ENCODE peak calls at places on chromosomes 11 and 22, in six cellular contexts. T is IMR-90, C is foreskin fibroblast, S is fibroblast of lung, X is choroid plexus epithelial cell, M is osteocyte. Y is an unnamed sample.

GRCh38 chr11:45333506-45333971 is 47.4 kb upstream of the SYT13 start:
- DNase-seq in T (peak), C (peak), S (peak), X (peak), M (peak), Y (no peak)

GRCh38 chr11:71582309-71582895 is at the start of gene KRTAP5-11:
- DNase-seq in T (no peak), C (no peak), S (no peak), X (no peak), M (no peak), Y (no peak)

GRCh38 chr11:125123194-125123946 is 11.9 kb upstream of the TMEM218 start:
- DNase-seq in T (peak), C (no peak), S (peak), X (no peak), M (no peak), Y (no peak)

GRCh38 chr11:123173040-123173855 is 21.8 kb downstream of the CLMP start:
- DNase-seq in T (peak), C (peak), S (peak), X (peak), M (no peak), Y (no peak)

GRCh38 chr11:20112291-20113146 is 47.8 kb downstream of the DBX1 start:
- DNase-seq in T (peak), C (peak), S (peak), X (peak), M (no peak), Y (no peak)

GRCh38 chr22:48071305-48071704 is 1308.9 kb downstream of the TBC1D22A start:
- DNase-seq in T (no peak), C (no peak), S (no peak), X (no peak), M (no peak), Y (no peak)

GRCh38 chr22:25002241-25002985 is 49.9 kb downstream of the KIAA1671 start:
- DNase-seq in T (no peak), C (no peak), S (no peak), X (no peak), M (no peak), Y (no peak)

GRCh38 chr11:61516675-61517516 is 8.3 kb downstream of the LRRC10B start:
- DNase-seq in T (no peak), C (no peak), S (peak), X (peak), M (no peak), Y (peak)

GRCh38 chr11:123381817-123382554 is 48.1 kb upstream of the GRAMD1B start:
- DNase-seq in T (no peak), C (no peak), S (no peak), X (no peak), M (no peak), Y (no peak)

GRCh38 chr11:35185696-35186095 is 46.7 kb downstream of the CD44 start:
- DNase-seq in T (peak), C (no peak), S (peak), X (peak), M (no peak), Y (no peak)

GRCh38 chr22:27896251-27896650 is 22.8 kb downstream of the PITPNB start:
- DNase-seq in T (no peak), C (no peak), S (no peak), X (no peak), M (no peak), Y (peak)

GRCh38 chr11:4025957-4026324 is 68.7 kb upstream of the RRM1 start:
- DNase-seq in T (peak), C (no peak), S (peak), X (peak), M (no peak), Y (no peak)

GRCh38 chr11:77095551-77096490 is 6.8 kb upstream of the OMP start:
- DNase-seq in T (no peak), C (no peak), S (no peak), X (no peak), M (no peak), Y (no peak)

GRCh38 chr11:134202661-134203060 is 21.1 kb downstream of the NCAPD3 start:
- DNase-seq in T (no peak), C (no peak), S (no peak), X (no peak), M (no peak), Y (no peak)

GRCh38 chr11:126115253-126115540 is 52.5 kb upstream of the CDON start:
- DNase-seq in T (no peak), C (no peak), S (no peak), X (no peak), M (no peak), Y (no peak)

GRCh38 chr22:25081409-25081824 is 118.2 kb upstream of the CRYBB3 start:
- DNase-seq in T (peak), C (peak), S (no peak), X (peak), M (no peak), Y (peak)

GRCh38 chr11:117861151-117862018 is 15.1 kb downstream of the FXYD6 start:
- DNase-seq in T (no peak), C (no peak), S (no peak), X (peak), M (peak), Y (no peak)

GRCh38 chr11:68659158-68659921 is 25.0 kb upstream of the GAL start:
- DNase-seq in T (peak), C (peak), S (peak), X (peak), M (peak), Y (no peak)

GRCh38 chr11:87298155-87298554 is 260.4 kb downstream of the TMEM135 start:
- DNase-seq in T (no peak), C (no peak), S (no peak), X (no peak), M (no peak), Y (no peak)

GRCh38 chr11:83818349-83818748 is 532.2 kb upstream of the CCDC90B start:
- DNase-seq in T (peak), C (no peak), S (peak), X (peak), M (no peak), Y (no peak)

GRCh38 chr11:130888790-130889189 is 27.5 kb downstream of the SNX19 start:
- DNase-seq in T (no peak), C (no peak), S (no peak), X (no peak), M (no peak), Y (no peak)

GRCh38 chr11:75840560-75840959 is 25.6 kb downstream of the UVRAG start:
- DNase-seq in T (no peak), C (no peak), S (no peak), X (no peak), M (no peak), Y (no peak)

GRCh38 chr22:29114392-29114791 is 41.6 kb downstream of the KREMEN1 start:
- DNase-seq in T (no peak), C (no peak), S (no peak), X (no peak), M (no peak), Y (no peak)

GRCh38 chr11:69919659-69920499 is 100.7 kb upstream of the FGF3 start:
- DNase-seq in T (no peak), C (no peak), S (no peak), X (no peak), M (no peak), Y (no peak)

GRCh38 chr11:95519912-95520311 is 269.7 kb downstream of the FAM76B start:
- DNase-seq in T (no peak), C (no peak), S (no peak), X (no peak), M (no peak), Y (no peak)

GRCh38 chr11:47340980-47341775 is 11.3 kb downstream of the MYBPC3 start:
- DNase-seq in T (no peak), C (no peak), S (no peak), X (no peak), M (no peak), Y (no peak)

DNA sequence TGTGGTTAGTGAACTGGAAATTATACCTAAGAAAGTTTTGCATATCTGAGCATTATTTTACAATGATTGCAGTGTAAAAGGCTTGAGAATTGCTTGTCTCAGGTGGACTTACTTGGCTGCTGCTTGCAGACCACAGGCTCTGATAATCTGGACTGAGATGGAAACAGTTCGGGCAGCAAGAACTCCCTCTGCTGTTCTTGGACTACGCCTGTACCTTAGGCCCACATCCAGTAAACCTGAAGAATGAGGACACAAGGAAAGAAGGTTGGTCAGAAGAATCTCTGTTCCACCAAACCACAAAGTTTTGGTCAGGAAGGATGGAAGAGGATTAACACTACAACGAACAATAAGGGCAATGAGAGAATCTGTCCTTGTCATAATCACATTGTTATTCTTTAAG is 80.1 kb downstream of the C2CD3 start:
- DNase-seq in T (peak), C (no peak), S (peak), X (peak), M (no peak), Y (no peak)
- TF ChIP-seq CTCF in T (peak), C (peak), S (peak), X (peak), M (peak), Y (peak)

GRCh38 chr11:92865352-92865751 is 104.1 kb upstream of the MTNR1B start:
- DNase-seq in T (peak), C (no peak), S (peak), X (no peak), M (no peak), Y (no peak)

GRCh38 chr11:92866679-92867282 is 102.7 kb upstream of the MTNR1B start:
- DNase-seq in T (no peak), C (no peak), S (no peak), X (no peak), M (no peak), Y (no peak)

GRCh38 chr11:92870241-92870826 is 99.1 kb upstream of the MTNR1B start:
- DNase-seq in T (peak), C (no peak), S (peak), X (no peak), M (no peak), Y (no peak)

GRCh38 chr11:92867913-92868619 is 101.4 kb upstream of the MTNR1B start:
- DNase-seq in T (no peak), C (no peak), S (no peak), X (no peak), M (no peak), Y (no peak)

DNA sequence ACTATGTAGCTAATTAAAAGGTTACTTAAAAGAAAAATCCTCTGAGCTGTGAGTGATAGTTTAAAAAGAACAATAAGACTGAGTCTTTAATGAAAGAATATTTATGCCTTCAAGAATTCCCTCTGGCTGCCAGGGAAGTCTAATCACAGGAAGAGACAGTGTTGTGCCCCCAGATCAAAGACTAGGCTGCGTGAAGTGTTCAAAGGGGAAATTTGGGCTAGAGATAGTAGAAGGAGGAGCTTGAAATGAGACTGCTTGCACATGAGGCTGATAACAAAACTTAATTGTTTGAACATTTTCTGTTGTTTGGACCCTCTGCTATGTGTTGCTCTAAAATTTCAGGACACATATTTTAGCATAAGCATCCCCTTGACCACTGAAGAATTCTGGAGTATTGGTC is 99.7 kb upstream of the MTNR1B start:
- DNase-seq in T (no peak), C (no peak), S (no peak), X (no peak), M (no peak), Y (no peak)
- TF ChIP-seq CTCF in T (no peak), C (no peak), S (no peak), X (no peak), M (no peak), Y (no peak)

GRCh38 chr11:115357066-115357465 is 147.1 kb downstream of the CADM1 start:
- DNase-seq in T (no peak), C (no peak), S (no peak), X (no peak), M (no peak), Y (no peak)

GRCh38 chr11:115361025-115361424 is 143.2 kb downstream of the CADM1 start:
- DNase-seq in T (no peak), C (no peak), S (no peak), X (no peak), M (no peak), Y (no peak)

GRCh38 chr11:115363426-115363825 is 140.8 kb downstream of the CADM1 start:
- DNase-seq in T (no peak), C (no peak), S (no peak), X (no peak), M (no peak), Y (no peak)

GRCh38 chr11:115362997-115363396 is 141.2 kb downstream of the CADM1 start:
- DNase-seq in T (no peak), C (no peak), S (no peak), X (no peak), M (no peak), Y (no peak)

DNA sequence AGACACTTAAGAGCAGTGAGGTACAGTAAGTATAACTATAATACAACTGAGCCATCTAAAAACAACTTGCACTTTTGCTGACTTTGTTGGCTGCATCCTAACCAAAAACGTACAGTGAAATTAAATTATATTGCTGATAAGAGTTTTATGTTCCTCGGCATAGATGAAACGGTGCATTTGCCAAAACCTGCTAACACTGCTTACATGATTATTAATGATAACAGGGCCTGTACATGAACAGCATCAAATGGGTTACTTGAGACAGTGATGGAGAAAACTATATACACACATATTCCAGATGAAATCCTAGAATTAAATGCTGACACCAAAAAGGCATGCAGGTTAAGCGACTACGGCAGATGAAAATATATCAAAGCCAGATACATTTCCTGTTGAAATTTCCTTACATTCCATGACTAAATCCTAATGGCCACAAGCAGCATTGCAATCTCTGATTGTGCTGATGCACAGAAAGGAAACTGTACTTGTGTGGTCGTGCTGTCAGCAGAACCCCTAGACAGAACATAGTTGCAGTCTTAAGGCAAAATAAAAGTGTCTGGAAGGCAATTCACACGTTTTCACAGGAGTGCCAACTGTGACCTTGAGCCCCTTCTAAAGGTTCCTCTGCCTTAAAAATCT is 143.9 kb downstream of the CADM1 start:
- DNase-seq in T (peak), C (no peak), S (peak), X (no peak), M (no peak), Y (no peak)
- TF ChIP-seq CTCF in T (peak), C (peak), S (peak), X (no peak), M (peak), Y (no peak)

GRCh38 chr22:33076368-33076767 is 18.2 kb upstream of the SYN3 start:
- DNase-seq in T (peak), C (no peak), S (peak), X (peak), M (no peak), Y (no peak)

GRCh38 chr22:33070600-33070999 is 12.4 kb upstream of the SYN3 start:
- DNase-seq in T (no peak), C (no peak), S (no peak), X (no peak), M (no peak), Y (no peak)

GRCh38 chr22:33073989-33074391 is 15.8 kb upstream of the SYN3 start:
- DNase-seq in T (no peak), C (no peak), S (peak), X (peak), M (no peak), Y (no peak)
- TF ChIP-seq CTCF in T (no peak), C (no peak), S (no peak), X (no peak), M (no peak), Y (no peak)

GRCh38 chr11:62716206-62716605 is 8.7 kb downstream of the GNG3 start:
- DNase-seq in T (no peak), C (no peak), S (no peak), X (no peak), M (no peak), Y (no peak)

GRCh38 chr11:62713343-62713742 is 5.9 kb downstream of the GNG3 start:
- DNase-seq in T (no peak), C (no peak), S (no peak), X (no peak), M (no peak), Y (no peak)

GRCh38 chr11:62715150-62716130 is 8.0 kb downstream of the GNG3 start:
- DNase-seq in T (no peak), C (no peak), S (no peak), X (no peak), M (no peak), Y (no peak)

GRCh38 chr11:62719302-62719978 is 7.8 kb downstream of the HNRNPUL2 start:
- DNase-seq in T (peak), C (peak), S (no peak), X (no peak), M (no peak), Y (no peak)

GRCh38 chr11:62716816-62717215 is 9.3 kb downstream of the GNG3 start:
- DNase-seq in T (no peak), C (no peak), S (no peak), X (no peak), M (no peak), Y (no peak)
- TF ChIP-seq CTCF in T (no peak), C (no peak), S (no peak), X (no peak), M (no peak), Y (no peak)

GRCh38 chr11:104151404-104152204 is 12.3 kb downstream of the PDGFD start:
- DNase-seq in T (no peak), C (no peak), S (peak), X (peak), M (no peak), Y (no peak)
- TF ChIP-seq CTCF in T (peak), C (peak), S (peak), X (peak), M (peak), Y (peak)

GRCh38 chr11:506238-506949 is 648 bp downstream of the RNH1 start:
- DNase-seq in T (peak), C (peak), S (peak), X (peak), M (peak), Y (peak)
- TF ChIP-seq CTCF in T (no peak), C (no peak), S (peak), X (no peak), M (peak), Y (no peak)

DNA sequence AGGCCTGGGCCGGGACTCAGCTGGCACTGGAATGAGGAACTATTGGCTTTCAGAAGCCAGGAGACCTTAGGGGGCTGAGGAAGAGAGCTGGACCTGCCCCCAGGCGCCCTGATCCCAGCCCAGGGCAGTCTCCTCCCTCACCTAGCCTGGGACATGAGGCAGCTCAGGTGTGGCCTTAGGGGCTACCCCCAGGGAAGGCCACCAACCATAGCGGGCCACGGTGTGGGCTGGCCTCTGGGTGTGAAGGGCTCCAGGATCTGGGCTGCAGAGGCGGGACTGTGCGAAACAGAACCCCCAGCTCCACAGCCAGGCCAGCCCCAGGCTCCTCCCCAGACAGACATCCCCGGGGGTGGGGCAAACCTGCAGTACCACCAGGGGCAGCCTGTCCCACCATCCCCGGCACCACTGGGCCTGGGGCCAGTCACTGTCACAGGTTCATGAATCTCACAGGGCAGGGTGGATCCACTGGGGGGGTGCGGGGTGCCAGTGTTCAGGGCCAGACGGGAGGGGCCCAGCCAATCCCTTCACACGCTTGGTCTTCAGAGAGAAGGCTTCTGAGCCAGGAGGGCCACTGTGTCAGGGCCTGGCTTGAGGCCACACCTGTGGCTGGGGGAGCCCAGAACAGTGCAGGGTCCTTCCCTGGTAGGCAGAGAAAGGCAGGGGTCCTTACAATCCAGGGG is 3.5 kb downstream of the PLXNB2 start:
- DNase-seq in T (no peak), C (no peak), S (no peak), X (no peak), M (no peak), Y (no peak)
- TF ChIP-seq CTCF in T (no peak), C (no peak), S (no peak), X (no peak), M (peak), Y (peak)

Y was measured in GM13977.